ENCODE peak calls at places on chromosomes 11 and 22, in four cellular contexts. One of them, this sample, is unnamed.

GRCh38 chr11:2862950-2863618 is 22.5 kb downstream of the CDKN1C start:
- DNase-seq in IMR-90: peak
- DNase-seq in mesendoderm: peak
- DNase-seq in H1: no peak
- DNase-seq in this sample: peak

GRCh38 chr11:134882671-134883318 is 470.8 kb upstream of the B3GAT1 start:
- DNase-seq in IMR-90: no peak
- DNase-seq in mesendoderm: no peak
- DNase-seq in H1: no peak
- DNase-seq in this sample: no peak

GRCh38 chr11:132744771-132745170 is 787.5 kb downstream of the OPCML start:
- DNase-seq in IMR-90: peak
- DNase-seq in mesendoderm: peak
- DNase-seq in H1: no peak
- DNase-seq in this sample: no peak

GRCh38 chr11:94128746-94129504 is at the start of gene PANX1:
- DNase-seq in IMR-90: peak
- DNase-seq in mesendoderm: peak
- DNase-seq in H1: no peak
- DNase-seq in this sample: peak

GRCh38 chr11:100105605-100106358 is 581.3 kb upstream of the ARHGAP42 start:
- DNase-seq in IMR-90: no peak
- DNase-seq in mesendoderm: peak
- DNase-seq in H1: no peak
- DNase-seq in this sample: peak

GRCh38 chr11:22465620-22466019 is 127.4 kb downstream of the SLC17A6 start:
- DNase-seq in IMR-90: peak
- DNase-seq in mesendoderm: no peak
- DNase-seq in H1: no peak
- DNase-seq in this sample: no peak

GRCh38 chr11:115930886-115931537 is 426.8 kb upstream of the CADM1 start:
- DNase-seq in IMR-90: no peak
- DNase-seq in mesendoderm: no peak
- DNase-seq in H1: no peak
- DNase-seq in this sample: no peak

GRCh38 chr11:128757235-128757711 is 63.4 kb downstream of the FLI1 start:
- DNase-seq in IMR-90: peak
- DNase-seq in mesendoderm: peak
- DNase-seq in H1: no peak
- DNase-seq in this sample: peak

GRCh38 chr11:47004595-47005033 is 68.1 kb downstream of the CSTPP1 start:
- DNase-seq in IMR-90: peak
- DNase-seq in mesendoderm: no peak
- DNase-seq in H1: no peak
- DNase-seq in this sample: no peak

GRCh38 chr11:35622070-35622469 is 3.8 kb downstream of the FJX1 start:
- DNase-seq in IMR-90: peak
- DNase-seq in mesendoderm: peak
- DNase-seq in H1: no peak
- DNase-seq in this sample: no peak

GRCh38 chr11:74784234-74784633 is 35.6 kb downstream of the RNF169 start:
- DNase-seq in IMR-90: no peak
- DNase-seq in mesendoderm: no peak
- DNase-seq in H1: no peak
- DNase-seq in this sample: no peak

GRCh38 chr11:106956887-106957505 is 61.3 kb downstream of the GUCY1A2 start:
- DNase-seq in IMR-90: no peak
- DNase-seq in mesendoderm: peak
- DNase-seq in H1: peak
- DNase-seq in this sample: peak

GRCh38 chr11:108580043-108580442 is 13.5 kb downstream of the EXPH5 start:
- DNase-seq in IMR-90: no peak
- DNase-seq in mesendoderm: no peak
- DNase-seq in H1: no peak
- DNase-seq in this sample: no peak

DNA sequence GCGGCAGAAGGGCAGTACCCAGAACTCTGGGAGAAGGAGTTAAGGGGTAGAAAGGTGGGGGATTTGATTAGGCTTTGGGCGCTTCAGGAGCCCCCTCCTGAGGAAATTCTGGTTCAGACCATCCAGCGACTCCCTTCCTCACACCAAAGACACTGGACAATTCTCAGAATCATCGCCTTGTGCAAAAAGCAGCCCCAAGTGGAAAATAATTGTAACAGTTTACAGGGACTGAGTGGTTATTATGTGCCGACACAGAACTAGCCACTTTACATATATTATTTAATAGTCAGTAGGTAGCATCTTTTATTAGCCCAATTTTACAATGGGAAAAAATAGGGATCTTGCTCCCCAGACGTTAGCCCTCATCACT is 667 bp upstream of the TRIM3 start:
- DNase-seq in IMR-90: no peak
- DNase-seq in mesendoderm: no peak
- DNase-seq in H1: no peak
- DNase-seq in this sample: no peak
- H4K5ac ChIP-seq in IMR-90: peak
- H4K5ac ChIP-seq in mesendoderm: no peak
- H4K5ac ChIP-seq in H1: no peak
- H4K5ac ChIP-seq in this sample: no peak

DNA sequence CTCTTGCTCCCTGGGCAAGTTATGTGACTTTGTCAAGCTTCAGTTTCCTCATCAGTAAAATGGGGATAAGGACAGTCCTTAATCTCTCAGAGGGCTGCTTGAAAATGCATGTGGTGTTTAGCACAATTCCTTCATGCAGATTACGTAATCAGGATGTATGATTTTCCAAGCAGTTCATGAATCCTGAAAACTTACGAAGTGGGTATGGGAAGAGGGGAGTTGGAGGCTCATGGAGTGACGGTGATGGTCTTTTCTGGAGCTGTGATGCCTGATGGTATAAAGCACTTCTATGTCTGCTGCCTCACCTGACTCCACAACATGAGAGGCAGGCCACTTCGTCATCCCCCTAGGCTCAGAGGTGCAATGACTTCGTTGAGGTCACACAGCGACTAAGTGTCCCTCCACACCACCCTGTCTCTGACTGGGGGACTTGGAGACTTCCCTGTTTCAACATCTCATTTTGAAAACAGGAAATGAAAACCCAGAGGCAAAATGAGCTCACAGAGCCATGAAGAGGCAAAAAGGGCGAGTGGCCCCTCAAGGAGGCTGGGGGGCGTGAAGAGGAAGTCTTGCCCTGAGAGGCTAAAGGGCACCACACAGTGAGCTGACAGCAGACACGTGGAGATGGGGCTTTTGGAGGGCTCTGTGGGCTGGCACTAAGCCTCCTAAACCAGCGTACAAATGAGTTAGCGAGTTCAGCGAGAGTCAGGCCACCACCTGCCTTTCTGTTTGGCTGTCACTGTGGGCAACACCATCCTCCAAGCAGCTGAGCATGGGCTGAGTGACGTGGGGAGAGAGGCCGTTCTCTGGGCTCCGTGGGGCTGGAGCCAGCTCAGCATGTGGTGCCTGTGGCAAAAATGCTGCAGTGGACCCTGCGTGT is 10.1 kb downstream of the MCM5 start:
- DNase-seq in IMR-90: no peak
- DNase-seq in mesendoderm: no peak
- DNase-seq in H1: no peak
- DNase-seq in this sample: no peak
- H4K5ac ChIP-seq in IMR-90: no peak
- H4K5ac ChIP-seq in mesendoderm: no peak
- H4K5ac ChIP-seq in H1: no peak
- H4K5ac ChIP-seq in this sample: no peak

DNA sequence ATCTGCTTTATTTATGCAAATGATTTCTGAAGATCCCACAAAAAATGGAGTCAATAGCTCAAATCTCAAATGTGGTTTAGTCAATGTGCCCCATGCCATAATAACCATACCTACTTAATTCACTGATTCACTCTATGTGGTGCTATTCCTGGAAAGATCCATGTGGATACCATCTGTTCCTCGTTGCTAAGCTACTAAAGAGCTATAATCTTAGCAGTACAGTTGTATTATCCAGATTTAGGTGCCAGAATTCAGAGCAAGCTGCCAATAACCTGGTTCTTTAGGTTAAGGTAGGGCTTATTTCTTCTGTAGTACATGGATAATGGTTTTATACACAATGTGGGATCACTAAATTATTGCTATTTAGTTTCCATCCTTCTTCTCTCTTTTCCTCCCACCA is 974.7 kb upstream of the CCDC90B start:
- DNase-seq in IMR-90: no peak
- DNase-seq in mesendoderm: no peak
- DNase-seq in H1: no peak
- DNase-seq in this sample: no peak
- H4K5ac ChIP-seq in IMR-90: no peak
- H4K5ac ChIP-seq in mesendoderm: no peak
- H4K5ac ChIP-seq in H1: no peak
- H4K5ac ChIP-seq in this sample: no peak

DNA sequence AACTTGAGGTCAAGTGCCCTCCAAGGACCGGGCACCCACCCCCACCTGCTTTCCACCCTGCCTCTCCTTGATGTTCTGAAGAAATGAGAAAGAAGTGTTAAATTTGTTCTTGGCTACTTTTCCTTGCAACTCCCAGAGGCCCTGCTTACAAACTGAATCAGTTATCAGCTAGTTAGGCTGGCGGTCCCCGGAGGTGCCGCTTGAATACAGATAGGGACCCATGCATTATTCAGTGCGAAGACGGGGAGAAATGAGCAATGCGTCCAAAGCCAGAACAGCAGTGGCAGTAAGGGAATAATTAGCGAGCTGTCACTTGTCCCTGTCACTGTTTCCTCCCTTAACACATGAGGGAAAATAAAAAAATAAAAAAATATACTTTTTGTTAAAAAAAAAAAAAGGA is 528.2 kb downstream of the MN1 start:
- DNase-seq in IMR-90: no peak
- DNase-seq in mesendoderm: peak
- DNase-seq in H1: no peak
- DNase-seq in this sample: no peak
- H4K5ac ChIP-seq in IMR-90: no peak
- H4K5ac ChIP-seq in mesendoderm: no peak
- H4K5ac ChIP-seq in H1: no peak
- H4K5ac ChIP-seq in this sample: no peak

GRCh38 chr22:38213319-38214247 is 11.8 kb downstream of the MAFF start:
- DNase-seq in IMR-90: no peak
- DNase-seq in mesendoderm: no peak
- DNase-seq in H1: no peak
- DNase-seq in this sample: no peak
- H4K5ac ChIP-seq in IMR-90: no peak
- H4K5ac ChIP-seq in mesendoderm: no peak
- H4K5ac ChIP-seq in H1: no peak
- H4K5ac ChIP-seq in this sample: no peak

GRCh38 chr11:16738949-16739262 is 459 bp downstream of the C11orf58 start:
- DNase-seq in IMR-90: no peak
- DNase-seq in mesendoderm: no peak
- DNase-seq in H1: no peak
- DNase-seq in this sample: no peak
- H4K5ac ChIP-seq in IMR-90: peak
- H4K5ac ChIP-seq in mesendoderm: no peak
- H4K5ac ChIP-seq in H1: peak
- H4K5ac ChIP-seq in this sample: no peak

DNA sequence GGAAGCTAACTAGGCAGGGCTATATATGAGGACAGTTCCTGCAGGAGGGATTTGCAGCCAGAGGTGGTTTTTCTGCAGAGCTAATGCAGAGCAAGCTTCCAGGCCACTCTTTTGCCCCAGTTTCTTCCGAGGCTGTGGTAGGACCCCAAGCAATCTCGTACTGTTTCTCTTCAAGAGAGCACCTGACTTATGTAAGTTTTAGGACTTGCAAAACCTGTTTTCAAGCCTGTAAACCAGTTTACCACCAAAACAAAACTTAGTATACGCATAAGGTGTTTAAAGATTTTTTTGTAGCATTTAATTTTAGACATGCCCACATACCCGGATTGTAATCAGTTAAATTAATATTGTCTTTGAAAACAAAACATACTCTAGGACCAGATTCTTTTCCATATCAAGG is 7.7 kb upstream of the APLP2 start:
- DNase-seq in IMR-90: no peak
- DNase-seq in mesendoderm: no peak
- DNase-seq in H1: no peak
- DNase-seq in this sample: no peak
- H4K5ac ChIP-seq in IMR-90: no peak
- H4K5ac ChIP-seq in mesendoderm: no peak
- H4K5ac ChIP-seq in H1: no peak
- H4K5ac ChIP-seq in this sample: no peak

DNA sequence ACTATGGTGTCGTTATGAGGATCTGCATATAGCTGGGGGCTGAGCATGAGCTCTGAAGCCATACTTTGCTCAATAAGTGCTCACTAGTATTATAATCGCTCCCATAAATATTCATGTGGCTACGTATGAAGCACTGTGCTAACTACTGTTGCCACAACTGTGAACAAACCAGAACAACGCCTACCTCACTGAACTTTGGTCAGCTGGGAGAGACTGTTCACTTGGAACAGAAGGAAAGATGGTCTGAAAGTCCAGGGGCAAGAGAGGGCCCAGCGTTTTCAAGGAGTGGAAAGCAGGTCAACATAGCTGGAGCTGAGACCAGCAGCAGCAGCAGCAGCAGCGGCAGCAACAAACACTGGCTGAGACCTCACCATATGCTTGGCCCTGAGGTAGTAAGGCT is 141.6 kb downstream of the EFCAB6 start:
- DNase-seq in IMR-90: no peak
- DNase-seq in mesendoderm: no peak
- DNase-seq in H1: no peak
- DNase-seq in this sample: no peak
- H4K5ac ChIP-seq in IMR-90: no peak
- H4K5ac ChIP-seq in mesendoderm: no peak
- H4K5ac ChIP-seq in H1: no peak
- H4K5ac ChIP-seq in this sample: no peak

GRCh38 chr11:112227002-112227401 is 774 bp downstream of the PTS start:
- DNase-seq in IMR-90: peak
- DNase-seq in mesendoderm: no peak
- DNase-seq in H1: no peak
- DNase-seq in this sample: no peak
- H4K5ac ChIP-seq in IMR-90: peak
- H4K5ac ChIP-seq in mesendoderm: peak
- H4K5ac ChIP-seq in H1: no peak
- H4K5ac ChIP-seq in this sample: no peak

GRCh38 chr22:46115755-46116490 is 34.4 kb upstream of the PPARA start:
- DNase-seq in IMR-90: no peak
- DNase-seq in mesendoderm: no peak
- DNase-seq in H1: no peak
- DNase-seq in this sample: no peak
- H4K5ac ChIP-seq in IMR-90: peak
- H4K5ac ChIP-seq in mesendoderm: no peak
- H4K5ac ChIP-seq in H1: no peak
- H4K5ac ChIP-seq in this sample: no peak